ENCODE peak calls at places on chromosomes 2 and 18, in six cellular contexts. B, A, G, J, M and L are unnamed samples.

GRCh38 chr2:26001743-26002341 is 19.5 kb upstream of the KIF3C start:
- DNase-seq in B (peak), A (no peak), G (no peak), M (no peak), J (no peak), L (no peak)

GRCh38 chr2:237421542-237422047 is 7.6 kb upstream of the COL6A3 start:
- DNase-seq in B (peak), G (peak), M (peak), A (peak), J (peak), L (peak)

GRCh38 chr2:106961328-106961727 is 75.4 kb upstream of the ST6GAL2 start:
- DNase-seq in G (no peak), M (no peak), J (peak), B (no peak), A (peak), L (no peak)

GRCh38 chr18:8242306-8242705 is 366.9 kb upstream of the RAB12 start:
- DNase-seq in M (no peak), A (no peak), B (peak), G (no peak), J (no peak), L (no peak)

GRCh38 chr2:134360750-134361487 is 107.0 kb downstream of the MGAT5 start:
- DNase-seq in B (no peak), A (no peak), M (no peak), G (no peak), J (no peak), L (no peak)

GRCh38 chr2:202588647-202589581 is 45.9 kb upstream of the FAM117B start:
- DNase-seq in G (peak), A (peak), M (peak), B (peak), J (peak), L (peak)

GRCh38 chr2:237603718-237604362 is 13.3 kb upstream of the RAB17 start:
- DNase-seq in A (peak), G (peak), M (peak), J (no peak), B (peak), L (no peak)

GRCh38 chr2:141493936-141494335 is 636.9 kb downstream of the LRP1B start:
- DNase-seq in G (no peak), M (no peak), A (no peak), B (no peak), J (no peak), L (no peak)

GRCh38 chr2:196515608-196516007 is 123.9 kb upstream of the CCDC150 start:
- DNase-seq in A (no peak), J (no peak), B (no peak), G (no peak), M (no peak), L (no peak)

GRCh38 chr2:46967990-46968647 is 52.5 kb upstream of the MCFD2 start:
- DNase-seq in M (no peak), B (peak), A (no peak), G (no peak), J (no peak), L (no peak)

GRCh38 chr2:96265349-96265839 is 403 bp downstream of the TMEM127 start:
- DNase-seq in J (peak), B (no peak), M (peak), A (peak), G (no peak), L (no peak)

GRCh38 chr2:36484454-36484853 is 113.5 kb downstream of the FEZ2 start:
- DNase-seq in G (no peak), M (no peak), A (no peak), J (no peak), B (no peak), L (no peak)

GRCh38 chr2:152012697-152013096 is 86.1 kb downstream of the CACNB4 start:
- DNase-seq in J (no peak), A (no peak), B (peak), G (no peak), M (no peak), L (no peak)

GRCh38 chr2:202122975-202123765 is 50.1 kb downstream of the KIAA2012 start:
- DNase-seq in B (no peak), J (no peak), G (no peak), M (no peak), A (no peak), L (no peak)

GRCh38 chr2:37713258-37713700 is 41.8 kb upstream of the CDC42EP3 start:
- DNase-seq in A (no peak), B (peak), M (no peak), J (no peak), G (no peak), L (no peak)

GRCh38 chr2:240142859-240143258 is 2.4 kb upstream of the OTOS start:
- DNase-seq in M (no peak), B (no peak), J (no peak), G (no peak), A (no peak), L (no peak)

GRCh38 chr2:114862234-114862633 is 419.8 kb downstream of the DPP10 start:
- DNase-seq in G (no peak), J (no peak), B (no peak), A (no peak), M (no peak), L (no peak)

GRCh38 chr2:111160758-111161157 is 40.0 kb downstream of the BCL2L11 start:
- DNase-seq in B (peak), G (no peak), A (peak), M (no peak), J (no peak), L (no peak)

GRCh38 chr2:7593286-7593685 is 676.1 kb downstream of the RNF144A start:
- DNase-seq in J (no peak), B (no peak), M (no peak), A (no peak), G (no peak), L (no peak)

GRCh38 chr2:224145751-224146355 is 106.8 kb upstream of the SERPINE2 start:
- DNase-seq in A (no peak), G (no peak), B (peak), J (no peak), M (peak), L (peak)

GRCh38 chr18:45167109-45167551 is 448.1 kb upstream of the SLC14A2 start:
- DNase-seq in J (no peak), A (no peak), M (no peak), B (peak), G (peak), L (peak)

GRCh38 chr2:59296279-59296678 is 1055.2 kb upstream of the FANCL start:
- DNase-seq in A (no peak), J (peak), B (no peak), M (peak), G (no peak), L (no peak)

GRCh38 chr18:44896817-44897216 is 216.1 kb downstream of the SETBP1 start:
- DNase-seq in M (no peak), A (no peak), B (no peak), G (no peak), J (no peak), L (no peak)

GRCh38 chr2:46164581-46165301 is 132.5 kb upstream of the EPAS1 start:
- DNase-seq in M (no peak), A (no peak), J (no peak), G (no peak), B (peak), L (peak)

GRCh38 chr2:64482765-64483504 is 29.0 kb downstream of the LGALSL start:
- DNase-seq in J (peak), G (no peak), M (no peak), A (peak), B (peak), L (no peak)

GRCh38 chr2:169285528-169285927 is 76.8 kb downstream of the LRP2 start:
- DNase-seq in B (no peak), M (no peak), J (no peak), A (peak), G (no peak), L (no peak)

GRCh38 chr18:22558945-22559385 is 141.2 kb upstream of the CTAGE1 start:
- DNase-seq in A (peak), G (no peak), M (peak), J (peak), B (peak), L (no peak)

GRCh38 chr2:11187083-11187619 is 31.9 kb downstream of the SLC66A3 start:
- DNase-seq in M (no peak), B (peak), J (no peak), A (no peak), G (no peak), L (peak)

GRCh38 chr2:212843409-212844199 is 305.0 kb upstream of the ERBB4 start:
- DNase-seq in B (peak), A (no peak), J (no peak), M (no peak), G (no peak), L (no peak)

GRCh38 chr2:204705243-204705971 is 160.1 kb downstream of the PARD3B start:
- DNase-seq in B (peak), J (peak), M (no peak), G (no peak), A (no peak), L (no peak)

GRCh38 chr2:235945608-235946140 is 222.5 kb downstream of the GBX2 start:
- DNase-seq in B (no peak), M (no peak), J (no peak), A (no peak), G (no peak), L (no peak)

GRCh38 chr2:127656569-127657231 is 10.7 kb downstream of the GPR17 start:
- DNase-seq in M (no peak), J (no peak), G (no peak), B (no peak), A (no peak), L (no peak)

GRCh38 chr2:939936-940620 is 10.6 kb upstream of the SNTG2 start:
- DNase-seq in M (no peak), A (no peak), G (no peak), B (peak), J (no peak), L (no peak)

GRCh38 chr2:151786493-151786892 is 41.7 kb downstream of the ARL5A start:
- DNase-seq in A (no peak), G (no peak), M (no peak), J (no peak), B (no peak), L (no peak)

GRCh38 chr2:200860092-200860795 is 4.2 kb downstream of the CLK1 start:
- DNase-seq in J (no peak), G (no peak), A (no peak), B (peak), M (no peak), L (no peak)

GRCh38 chr2:240644171-240644651 is 18.9 kb downstream of the GPR35 start:
- DNase-seq in A (peak), M (no peak), J (no peak), G (no peak), B (no peak), L (no peak)

GRCh38 chr2:15593327-15593705 is 1.6 kb downstream of the DDX1 start:
- DNase-seq in J (no peak), A (no peak), G (no peak), B (no peak), M (no peak), L (no peak)
- H3K4me3 ChIP-seq in J (peak), A (peak), G (peak), B (peak), M (peak), L (peak)

GRCh38 chr2:10022464-10022863 is 20.9 kb upstream of the KLF11 start:
- DNase-seq in M (no peak), B (no peak), J (no peak), A (no peak), G (no peak), L (no peak)

GRCh38 chr2:10022041-10022421 is 21.3 kb upstream of the KLF11 start:
- DNase-seq in A (no peak), B (no peak), G (no peak), J (no peak), M (no peak), L (no peak)

GRCh38 chr2:10019174-10019971 is 24.0 kb upstream of the KLF11 start:
- DNase-seq in G (no peak), J (no peak), M (peak), A (no peak), B (no peak), L (no peak)

GRCh38 chr2:10020001-10020400 is 23.3 kb upstream of the KLF11 start:
- DNase-seq in J (no peak), G (no peak), B (no peak), A (no peak), M (no peak), L (no peak)

DNA sequence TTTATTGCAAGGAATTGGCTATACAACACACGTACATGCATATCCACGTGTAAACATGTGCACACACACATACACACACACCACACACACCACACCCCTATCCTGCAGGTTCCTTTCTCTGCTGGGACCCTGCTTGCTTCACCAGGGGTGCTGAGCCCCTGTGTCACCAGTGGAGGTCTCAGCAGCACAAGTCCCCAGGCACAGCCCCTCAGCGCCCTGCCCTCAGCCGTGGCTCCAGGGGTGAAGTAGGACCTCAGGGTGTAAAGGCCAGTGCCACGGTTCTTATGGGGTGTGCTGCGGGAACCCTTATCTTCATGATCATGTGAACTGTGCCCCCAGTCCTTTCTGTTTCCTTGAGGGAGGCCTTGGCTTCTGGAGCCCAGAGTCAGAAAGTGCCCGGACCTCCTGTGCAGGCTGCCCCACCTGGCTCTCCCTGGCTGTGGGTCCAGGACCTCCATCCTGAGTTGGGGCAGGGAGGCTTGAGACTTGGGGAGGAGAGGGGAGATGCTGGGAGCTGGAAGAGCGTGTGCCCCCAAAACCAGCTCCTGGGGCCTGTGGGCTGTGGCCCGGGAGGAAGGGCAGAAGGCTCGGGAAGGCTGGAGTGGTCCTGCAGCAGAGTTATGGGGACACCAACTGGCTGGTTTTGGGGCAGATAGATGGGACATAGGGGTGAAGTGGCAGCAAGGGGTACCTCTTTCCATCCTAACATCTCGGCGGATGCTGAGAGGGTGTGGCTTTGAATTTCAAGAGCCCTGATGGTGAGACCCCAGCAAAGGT is 20.3 kb upstream of the KLF11 start:
- DNase-seq in A (no peak), B (no peak), G (no peak), M (no peak), J (no peak), L (no peak)
- TF ChIP-seq CTCF in A (no peak), B (no peak), G (no peak), M (peak), J (no peak), L (peak)

GRCh38 chr2:29006092-29006985 is 25.2 kb downstream of the TOGARAM2 start:
- DNase-seq in J (no peak), B (no peak), M (no peak), A (no peak), G (no peak), L (no peak)
- H3K4me3 ChIP-seq in J (no peak), B (no peak), M (no peak), A (no peak), G (no peak), L (no peak)

GRCh38 chr18:55405655-55406373 is 182.2 kb downstream of the TCF4 start:
- DNase-seq in M (no peak), A (no peak), G (no peak), B (peak), J (peak), L (peak)
- TF ChIP-seq CTCF in M (no peak), A (peak), G (no peak), B (peak), J (peak), L (peak)